ENCODE peak calls at places on chromosomes 7 and 10, in eight cellular contexts. V is endothelial cell of umbilical vein, U is HCT116, N is DND-41, D is H9, R is fibroblast of lung, E is hepatocyte, Q is mesenchymal stem cell. T is an unnamed sample. For H3K4me1, the result is how much of the 10 kb centered on the place peaks cover.

GRCh38 chr7:25527665-25528064 is 299.4 kb upstream of the NPVF start:
- DNase-seq in V (no peak), E (no peak), U (no peak), R (no peak), Q (no peak), N (no peak), D (no peak), T (no peak)

GRCh38 chr7:98217623-98218582 is 6.7 kb downstream of the BHLHA15 start:
- DNase-seq in E (no peak), U (no peak), Q (no peak), D (no peak), R (no peak), N (no peak), V (peak), T (no peak)

GRCh38 chr10:34116780-34117179 is 698.3 kb downstream of the PARD3 start:
- DNase-seq in U (no peak), V (no peak), D (no peak), E (peak), Q (no peak), R (no peak), N (no peak), T (no peak)

GRCh38 chr10:127736915-127737562 is at the start of gene FOXI2:
- DNase-seq in D (peak), E (no peak), Q (no peak), U (no peak), R (no peak), N (no peak), V (no peak), T (no peak)

GRCh38 chr7:50653997-50654425 is 88.8 kb upstream of the DDC start:
- DNase-seq in E (peak), V (no peak), R (peak), Q (no peak), D (no peak), N (no peak), U (no peak), T (peak)

GRCh38 chr10:86711957-86712708 is 43.8 kb downstream of the LDB3 start:
- DNase-seq in V (no peak), Q (no peak), R (peak), E (no peak), U (no peak), D (peak), N (no peak), T (no peak)

GRCh38 chr7:39504963-39505362 is 61.2 kb upstream of the YAE1 start:
- DNase-seq in V (no peak), N (no peak), R (peak), Q (peak), U (peak), D (no peak), E (peak), T (peak)

GRCh38 chr10:122051609-122052385 is 62.8 kb downstream of the TACC2 start:
- DNase-seq in E (peak), Q (peak), N (no peak), D (peak), V (peak), R (peak), U (peak), T (peak)

GRCh38 chr10:28215930-28216329 is 86.9 kb downstream of the MPP7 start:
- DNase-seq in V (no peak), D (no peak), E (no peak), R (no peak), Q (no peak), N (no peak), U (peak), T (no peak)

GRCh38 chr7:70583965-70584883 is 547.7 kb upstream of the GALNT17 start:
- DNase-seq in N (no peak), E (no peak), R (no peak), D (no peak), U (no peak), Q (no peak), V (no peak), T (no peak)

GRCh38 chr10:100109670-100110069 is 28.0 kb upstream of the CPN1 start:
- DNase-seq in N (no peak), D (peak), U (peak), E (no peak), R (no peak), V (no peak), Q (no peak), T (no peak)

GRCh38 chr10:102504179-102504975 is 605 bp downstream of the SUFU start:
- DNase-seq in N (peak), E (peak), U (no peak), D (peak), R (peak), V (peak), Q (peak), T (peak)

GRCh38 chr10:13503745-13504463 is 24.9 kb downstream of the BEND7 start:
- DNase-seq in E (peak), Q (peak), N (no peak), D (no peak), R (peak), U (no peak), V (no peak), T (peak)

GRCh38 chr7:7438851-7439250 is 96.8 kb downstream of the COL28A1 start:
- DNase-seq in R (peak), E (peak), D (no peak), Q (peak), N (no peak), U (peak), V (peak), T (peak)

GRCh38 chr7:99579281-99579955 is 18.6 kb upstream of the TMEM225B start:
- DNase-seq in D (no peak), R (peak), E (no peak), V (no peak), Q (no peak), N (no peak), U (no peak), T (no peak)

GRCh38 chr10:56258991-56259390 is 102.1 kb downstream of the ZWINT start:
- DNase-seq in D (no peak), E (no peak), V (no peak), U (no peak), Q (no peak), R (no peak), N (no peak), T (no peak)

GRCh38 chr10:8487346-8487745 is 432.9 kb downstream of the GATA3 start:
- DNase-seq in U (no peak), Q (no peak), D (no peak), R (no peak), E (no peak), N (no peak), V (no peak), T (no peak)

GRCh38 chr7:41029072-41029492 is 673.8 kb downstream of the INHBA start:
- DNase-seq in V (no peak), R (peak), D (no peak), U (peak), N (no peak), Q (peak), E (peak), T (peak)

GRCh38 chr10:3538850-3539531 is 246.0 kb downstream of the KLF6 start:
- DNase-seq in E (peak), U (no peak), N (no peak), V (peak), D (no peak), Q (peak), R (peak), T (peak)

GRCh38 chr10:115989621-115990020 is 283.4 kb downstream of the GFRA1 start:
- DNase-seq in R (no peak), V (no peak), U (no peak), Q (no peak), N (no peak), E (no peak), D (no peak), T (peak)

GRCh38 chr10:48536226-48536500 is 68.7 kb downstream of the ARHGAP22 start:
- DNase-seq in D (no peak), R (no peak), U (no peak), Q (no peak), V (no peak), N (no peak), E (no peak), T (no peak)

GRCh38 chr7:124459101-124460052 is 306.2 kb downstream of the GPR37 start:
- DNase-seq in Q (peak), N (no peak), D (no peak), U (no peak), R (peak), V (no peak), E (peak), T (no peak)

GRCh38 chr7:50788393-50788792 is 5.7 kb upstream of the GRB10 start:
- DNase-seq in N (no peak), D (no peak), U (no peak), V (no peak), Q (no peak), E (no peak), R (no peak), T (no peak)

GRCh38 chr7:139775829-139776266 is 1.9 kb downstream of the HIPK2 start:
- DNase-seq in E (peak), R (peak), U (peak), Q (peak), D (no peak), N (peak), V (peak), T (peak)

GRCh38 chr7:8131694-8132605 is 130.0 kb downstream of the ICA1 start:
- DNase-seq in N (peak), E (no peak), Q (no peak), V (no peak), U (no peak), D (no peak), R (no peak), T (no peak)

GRCh38 chr7:4549681-4550080 is 132.4 kb upstream of the FOXK1 start:
- DNase-seq in Q (no peak), N (no peak), U (no peak), E (no peak), R (no peak), D (no peak), V (no peak), T (no peak)

GRCh38 chr10:58756126-58756525 is 243.5 kb downstream of the BICC1 start:
- DNase-seq in Q (peak), E (no peak), D (no peak), V (no peak), N (no peak), U (no peak), R (peak), T (peak)

GRCh38 chr7:73622909-73623797 is 1.2 kb downstream of the MLXIPL start:
- DNase-seq in R (peak), U (no peak), Q (no peak), V (no peak), E (peak), D (peak), N (no peak), T (peak)

GRCh38 chr10:33402748-33403147 is 68.3 kb upstream of the NRP1 start:
- DNase-seq in N (no peak), E (no peak), D (no peak), U (no peak), R (no peak), Q (no peak), V (no peak), T (no peak)

GRCh38 chr10:26621889-26622681 is 75.4 kb upstream of the PDSS1 start:
- DNase-seq in N (no peak), Q (no peak), R (no peak), U (no peak), V (no peak), E (peak), D (peak), T (peak)

GRCh38 chr10:22823109-22823508 is 104.7 kb upstream of the ARMC3 start:
- DNase-seq in E (peak), N (no peak), V (peak), Q (peak), U (peak), R (peak), D (no peak), T (peak)

GRCh38 chr10:97874332-97874731 is 24.7 kb downstream of the GOLGA7B start:
- DNase-seq in Q (no peak), R (no peak), N (no peak), E (no peak), V (no peak), D (no peak), U (no peak), T (no peak)

GRCh38 chr7:139682136-139683013 is 95.4 kb downstream of the HIPK2 start:
- DNase-seq in R (peak), N (no peak), Q (peak), U (peak), V (no peak), E (no peak), D (no peak), T (peak)

GRCh38 chr10:66928000-66928770 is 2.3 kb downstream of the LRRTM3 start:
- DNase-seq in E (peak), R (peak), Q (no peak), V (no peak), N (no peak), D (peak), U (no peak), T (peak)

GRCh38 chr10:114430688-114431413 is 26.5 kb upstream of the AFAP1L2 start:
- DNase-seq in D (no peak), U (no peak), Q (no peak), V (no peak), N (no peak), E (no peak), R (no peak), T (no peak)

GRCh38 chr10:114432704-114433103 is 28.4 kb upstream of the AFAP1L2 start:
- DNase-seq in V (no peak), D (no peak), Q (peak), R (peak), N (no peak), E (no peak), U (no peak), T (no peak)

GRCh38 chr10:114427124-114427852 is 23.0 kb upstream of the AFAP1L2 start:
- DNase-seq in V (peak), N (no peak), R (no peak), Q (no peak), E (no peak), D (no peak), U (no peak), T (no peak)

GRCh38 chr10:114429581-114430335 is 25.5 kb upstream of the AFAP1L2 start:
- DNase-seq in E (no peak), R (no peak), N (no peak), Q (no peak), U (no peak), V (no peak), D (no peak), T (no peak)

GRCh38 chr10:114431414-114431767 is 27.1 kb upstream of the AFAP1L2 start:
- DNase-seq in N (no peak), E (no peak), U (no peak), D (no peak), R (no peak), Q (no peak), V (no peak), T (no peak)
- H3K27ac ChIP-seq in N (no peak), E (no peak), U (no peak), D (no peak), R (no peak), Q (no peak), V (no peak), T (no peak)

DNA sequence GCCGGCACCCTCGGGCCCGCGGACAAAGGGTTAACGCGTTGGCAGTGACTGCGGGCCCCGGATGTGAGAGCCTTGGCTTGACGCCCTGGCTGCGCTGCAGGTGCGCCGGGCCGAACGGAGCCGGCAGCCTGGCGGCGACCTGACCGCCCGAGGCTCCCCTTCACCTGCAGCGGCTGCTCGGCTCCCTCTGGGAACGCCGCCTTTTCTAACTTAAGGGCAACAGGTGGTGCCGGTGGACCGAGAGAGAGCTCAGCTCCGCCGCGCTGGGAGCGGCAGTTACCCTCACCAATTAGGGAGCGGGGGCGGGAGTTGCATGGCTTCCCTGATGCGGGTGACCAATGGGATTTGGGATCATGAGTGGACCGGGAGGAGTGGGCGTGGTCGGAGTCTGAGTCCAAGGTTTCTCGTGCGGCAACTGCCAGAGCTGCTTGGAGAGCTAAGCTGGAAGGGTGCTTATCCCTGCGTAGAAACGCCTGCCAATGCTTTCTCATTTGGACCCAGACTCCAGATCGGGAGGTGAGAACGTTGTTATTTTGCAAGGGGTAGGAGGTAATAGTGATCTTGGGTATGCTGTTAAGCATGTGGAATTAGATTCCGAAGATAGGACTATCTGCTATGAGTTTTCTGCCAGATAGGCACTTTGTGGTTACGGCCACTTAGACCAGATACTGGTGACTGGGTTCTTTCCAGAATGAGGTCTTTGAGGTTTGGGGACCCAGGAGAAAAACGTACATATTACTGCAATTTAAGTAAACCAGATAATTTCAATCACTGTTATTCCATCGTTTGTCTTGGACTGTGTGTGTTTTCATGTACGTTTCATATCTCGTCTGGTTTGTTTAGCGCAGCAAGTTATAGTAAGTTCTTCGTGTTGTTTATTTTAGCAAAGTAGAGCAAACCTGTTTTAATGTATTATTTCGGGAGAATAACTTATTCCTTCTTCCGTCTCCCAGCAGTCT is at the start of gene ARL4A:
- DNase-seq in N (no peak), D (peak), Q (peak), E (peak), U (peak), V (peak), R (peak), T (peak)
- H2AFZ ChIP-seq in N (no peak), D (no peak), Q (peak), E (peak), U (peak), V (peak), R (peak), T (peak)

DNA sequence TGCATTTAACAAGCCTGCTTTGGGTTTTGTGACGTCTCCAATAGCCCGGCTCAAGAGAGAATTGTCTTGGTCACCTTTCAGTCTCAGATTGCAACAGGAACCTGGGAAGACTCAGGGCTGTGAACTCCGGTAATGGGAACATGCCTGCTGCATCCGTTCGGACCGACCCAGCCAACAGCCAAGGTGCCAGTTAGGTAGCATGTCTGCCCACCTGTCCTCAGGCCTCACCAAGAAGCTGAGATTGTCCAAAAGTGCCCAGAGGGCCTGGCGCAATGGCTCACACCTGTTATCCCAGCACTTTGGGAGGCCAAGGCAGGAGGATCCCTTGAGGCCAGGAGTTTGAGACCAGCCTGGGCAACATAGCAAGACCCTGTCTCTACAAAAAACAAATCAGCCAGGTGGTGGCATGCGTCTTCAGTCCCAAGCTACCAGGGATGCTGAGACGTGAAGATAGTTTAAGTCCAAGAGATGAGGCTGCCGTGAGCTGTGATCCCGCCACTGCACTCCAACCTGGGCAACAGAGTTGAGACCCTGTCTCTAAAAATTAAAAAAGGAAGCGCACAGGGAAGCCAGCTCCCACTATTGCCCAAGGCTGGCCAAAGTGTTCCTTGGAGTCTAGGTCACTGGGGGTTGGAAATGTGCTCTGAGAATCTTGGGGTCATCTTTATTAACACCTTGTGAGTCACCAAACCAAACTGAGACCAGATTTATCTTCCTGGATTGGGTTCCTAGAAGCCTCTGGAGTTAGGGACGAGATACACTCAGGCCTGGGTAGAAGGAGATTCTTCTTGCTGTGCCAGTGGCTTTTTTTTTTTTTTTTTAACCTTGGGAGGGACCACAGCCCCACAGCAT is 26.9 kb downstream of the BAG3 start:
- DNase-seq in Q (no peak), V (no peak), N (no peak), D (no peak), R (no peak), U (no peak), E (no peak), T (peak)
- H3K4me1 ChIP-seq in Q (under half), V (under half), N (under half), D (under half), R (under half), U (half or more), E (under half), T (under half)

DNA sequence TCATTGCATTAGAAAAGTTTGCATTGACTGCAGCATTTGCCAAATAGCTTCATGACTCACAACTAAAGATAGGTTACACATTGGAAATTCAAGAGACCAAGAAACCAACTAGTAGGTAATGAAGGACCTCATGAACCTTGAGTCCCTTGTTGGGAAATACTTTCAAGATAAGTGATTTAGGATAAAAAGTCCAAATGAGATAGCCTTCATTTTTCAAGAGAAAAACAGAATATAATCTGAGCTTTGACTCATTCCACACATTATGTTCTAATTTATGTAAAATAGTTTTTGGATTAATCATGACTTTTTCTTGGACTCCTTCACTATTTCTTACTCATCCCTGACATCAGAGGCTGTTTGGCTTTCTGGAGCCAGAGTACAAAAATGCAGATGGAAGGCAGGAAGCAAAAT is 13.1 kb upstream of the LIPF start:
- DNase-seq in Q (peak), E (peak), V (peak), N (no peak), R (peak), U (no peak), D (no peak), T (peak)
- H3K27ac ChIP-seq in Q (peak), E (no peak), V (peak), N (no peak), R (peak), U (no peak), D (no peak), T (peak)

T was measured in GM23248.